ENCODE peak calls at places on chromosome 3, in nine cellular contexts. I, K, E, L, V, Y, G, R and D are unnamed samples.

GRCh38 chr3:171950373-171950772 is 89.0 kb upstream of the FNDC3B start:
- DNase-seq in I (no peak), K (peak), E (peak), L (no peak), V (peak), Y (no peak), G (peak), R (peak), D (no peak)

GRCh38 chr3:33717616-33717865 is 513 bp downstream of the CLASP2 start:
- DNase-seq in I (peak), K (peak), E (no peak), L (no peak), V (peak), Y (peak), G (peak), R (peak), D (no peak)

GRCh38 chr3:127406309-127407025 is 118.6 kb upstream of the PRR20G start:
- DNase-seq in I (no peak), K (peak), E (peak), L (no peak), V (peak), Y (peak), G (peak), R (no peak), D (no peak)

GRCh38 chr3:16122661-16123060 is 51.8 kb upstream of the GALNT15 start:
- DNase-seq in I (no peak), K (no peak), E (no peak), L (no peak), V (no peak), Y (no peak), G (no peak), R (no peak), D (no peak)

GRCh38 chr3:67661079-67661478 is 6.7 kb upstream of the SUCLG2 start:
- DNase-seq in I (no peak), K (no peak), E (no peak), L (no peak), V (peak), Y (no peak), G (no peak), R (no peak), D (no peak)

GRCh38 chr3:152097120-152097519 is 171.6 kb upstream of the MBNL1 start:
- DNase-seq in I (no peak), K (no peak), E (no peak), L (no peak), V (no peak), Y (no peak), G (no peak), R (no peak), D (no peak)

GRCh38 chr3:58568572-58569286 is 8.5 kb downstream of the FAM107A start:
- DNase-seq in I (peak), K (peak), E (peak), L (no peak), V (peak), Y (peak), G (peak), R (peak), D (peak)

GRCh38 chr3:34207826-34208225 is 409.4 kb downstream of the PDCD6IP start:
- DNase-seq in I (no peak), K (no peak), E (peak), L (no peak), V (no peak), Y (no peak), G (no peak), R (no peak), D (no peak)

GRCh38 chr3:151290673-151291072 is 12.3 kb upstream of the P2RY14 start:
- DNase-seq in I (no peak), K (peak), E (peak), L (no peak), V (peak), Y (no peak), G (no peak), R (no peak), D (no peak)

GRCh38 chr3:187368251-187368733 is at the start of gene RTP4:
- DNase-seq in I (no peak), K (no peak), E (peak), L (peak), V (peak), Y (no peak), G (no peak), R (no peak), D (peak)

GRCh38 chr3:179682681-179683080 is 29.8 kb downstream of the USP13 start:
- DNase-seq in I (no peak), K (no peak), E (no peak), L (no peak), V (no peak), Y (no peak), G (no peak), R (no peak), D (no peak)

GRCh38 chr3:187979543-187979942 is 174.4 kb upstream of the LPP start:
- DNase-seq in I (no peak), K (no peak), E (no peak), L (no peak), V (no peak), Y (no peak), G (no peak), R (no peak), D (no peak)

GRCh38 chr3:62226601-62227339 is 146.6 kb downstream of the FEZF2 start:
- DNase-seq in I (no peak), K (no peak), E (no peak), L (no peak), V (no peak), Y (no peak), G (no peak), R (no peak), D (no peak)

GRCh38 chr3:48222616-48223513 is at the start of gene CAMP:
- DNase-seq in I (no peak), K (no peak), E (peak), L (peak), V (peak), Y (no peak), G (no peak), R (no peak), D (peak)

GRCh38 chr3:52317601-52318000 is 1.5 kb downstream of the DNAH1 start:
- DNase-seq in I (peak), K (no peak), E (peak), L (no peak), V (peak), Y (peak), G (no peak), R (peak), D (peak)

GRCh38 chr3:150721285-150722130 is 17.8 kb upstream of the ERICH6 start:
- DNase-seq in I (no peak), K (peak), E (peak), L (no peak), V (peak), Y (peak), G (peak), R (peak), D (peak)

DNA sequence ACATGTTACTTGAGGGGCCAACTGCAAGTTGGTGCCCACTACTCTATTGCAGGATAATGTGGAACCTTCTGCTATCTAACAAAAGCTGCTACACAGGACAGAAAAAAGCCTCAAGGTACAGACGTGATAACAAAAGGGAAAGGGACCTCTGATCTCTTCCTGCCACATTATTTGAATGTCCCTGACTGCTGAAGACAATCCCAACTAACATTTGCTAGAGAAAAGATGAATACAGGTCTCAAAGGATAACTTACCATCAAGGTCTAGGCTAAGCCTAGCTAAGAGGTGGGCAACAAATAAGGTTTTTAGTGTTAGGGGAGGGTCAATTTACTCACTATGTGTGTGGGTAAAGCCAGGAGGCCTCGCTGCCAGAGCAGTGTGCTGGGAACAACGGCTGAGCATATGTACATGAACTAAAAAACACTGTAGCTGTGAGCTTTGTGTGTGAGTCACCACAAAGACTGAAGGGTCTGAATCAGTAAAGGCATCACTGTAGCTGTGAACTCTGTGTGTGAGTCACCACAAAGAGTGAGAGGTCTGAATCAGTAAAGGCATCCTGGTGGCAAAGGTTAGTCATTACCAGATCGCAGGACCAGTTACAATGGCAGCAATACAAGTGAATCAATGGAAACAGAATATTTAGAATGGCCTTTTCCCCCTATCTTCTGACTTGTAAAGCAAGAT is 111.7 kb downstream of the LMLN start:
- DNase-seq in I (no peak), K (peak), E (peak), L (no peak), V (peak), Y (peak), G (peak), R (no peak), D (no peak)
- TF ChIP-seq CTCF in I (no peak), K (peak), E (no peak), L (no peak), V (peak), Y (peak), G (no peak), R (peak), D (no peak)

GRCh38 chr3:11712646-11713045 is 68.9 kb upstream of the VGLL4 start:
- DNase-seq in I (no peak), K (no peak), E (no peak), L (no peak), V (no peak), Y (no peak), G (no peak), R (no peak), D (no peak)

GRCh38 chr3:11706604-11707003 is 62.9 kb upstream of the VGLL4 start:
- DNase-seq in I (no peak), K (no peak), E (no peak), L (no peak), V (no peak), Y (no peak), G (no peak), R (no peak), D (no peak)

GRCh38 chr3:11713171-11713570 is 69.5 kb upstream of the VGLL4 start:
- DNase-seq in I (no peak), K (no peak), E (no peak), L (no peak), V (no peak), Y (no peak), G (no peak), R (no peak), D (no peak)

GRCh38 chr3:11711826-11712225 is 68.1 kb upstream of the VGLL4 start:
- DNase-seq in I (no peak), K (peak), E (no peak), L (no peak), V (no peak), Y (no peak), G (no peak), R (no peak), D (no peak)

GRCh38 chr3:11709782-11710181 is 66.1 kb upstream of the VGLL4 start:
- DNase-seq in I (no peak), K (no peak), E (no peak), L (no peak), V (no peak), Y (no peak), G (no peak), R (no peak), D (no peak)
- TF ChIP-seq CTCF in I (no peak), K (no peak), E (no peak), L (no peak), V (no peak), Y (no peak), G (no peak), R (no peak), D (no peak)

GRCh38 chr3:181966387-181966786 is 254.7 kb downstream of the SOX2 start:
- DNase-seq in I (no peak), K (no peak), E (no peak), L (no peak), V (no peak), Y (no peak), G (no peak), R (no peak), D (no peak)
- TF ChIP-seq CTCF in I (no peak), K (no peak), E (no peak), L (no peak), V (no peak), Y (no peak), G (no peak), R (no peak), D (no peak)

DNA sequence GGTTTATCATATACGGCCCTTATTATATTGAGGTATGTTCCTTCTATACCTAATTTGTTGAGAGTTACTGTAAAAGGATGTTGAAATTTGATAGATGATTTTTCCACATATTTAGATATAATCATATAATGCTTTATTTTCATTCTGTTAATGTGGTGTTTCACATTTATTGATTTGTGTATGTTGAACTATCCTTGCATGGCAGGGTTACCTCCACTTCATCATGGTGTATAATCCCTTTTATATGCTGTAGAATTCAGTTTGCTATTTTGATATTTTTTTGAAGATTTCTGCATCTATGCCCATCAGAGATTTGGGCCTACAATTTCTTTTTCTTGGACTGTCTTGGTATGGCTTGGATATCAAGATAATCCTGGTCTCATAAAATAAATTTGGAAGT is 355.5 kb downstream of the EDEM1 start:
- DNase-seq in I (no peak), K (no peak), E (no peak), L (no peak), V (no peak), Y (no peak), G (no peak), R (no peak), D (no peak)
- TF ChIP-seq CTCF in I (no peak), K (no peak), E (no peak), L (no peak), V (no peak), Y (no peak), G (no peak), R (no peak), D (no peak)

GRCh38 chr3:112463250-112463649 is 36.0 kb downstream of the BTLA start:
- DNase-seq in I (no peak), K (no peak), E (no peak), L (peak), V (no peak), Y (no peak), G (no peak), R (no peak), D (peak)

GRCh38 chr3:112470791-112471190 is 28.5 kb downstream of the BTLA start:
- DNase-seq in I (no peak), K (peak), E (peak), L (no peak), V (peak), Y (no peak), G (no peak), R (no peak), D (no peak)

GRCh38 chr3:112466041-112466440 is 33.2 kb downstream of the BTLA start:
- DNase-seq in I (no peak), K (no peak), E (no peak), L (no peak), V (no peak), Y (no peak), G (no peak), R (no peak), D (no peak)

GRCh38 chr3:112464264-112464663 is 35.0 kb downstream of the BTLA start:
- DNase-seq in I (no peak), K (no peak), E (peak), L (peak), V (no peak), Y (no peak), G (no peak), R (no peak), D (peak)

GRCh38 chr3:112467584-112467983 is 31.7 kb downstream of the BTLA start:
- DNase-seq in I (no peak), K (no peak), E (no peak), L (no peak), V (no peak), Y (no peak), G (no peak), R (no peak), D (no peak)
- TF ChIP-seq CTCF in I (no peak), K (no peak), E (no peak), L (no peak), V (no peak), Y (no peak), G (no peak), R (no peak), D (no peak)

GRCh38 chr3:14113964-14114667 is 10.6 kb downstream of the CHCHD4 start:
- DNase-seq in I (no peak), K (no peak), E (no peak), L (no peak), V (no peak), Y (no peak), G (no peak), R (no peak), D (no peak)
- TF ChIP-seq CTCF in I (no peak), K (peak), E (no peak), L (no peak), V (peak), Y (peak), G (no peak), R (no peak), D (no peak)

DNA sequence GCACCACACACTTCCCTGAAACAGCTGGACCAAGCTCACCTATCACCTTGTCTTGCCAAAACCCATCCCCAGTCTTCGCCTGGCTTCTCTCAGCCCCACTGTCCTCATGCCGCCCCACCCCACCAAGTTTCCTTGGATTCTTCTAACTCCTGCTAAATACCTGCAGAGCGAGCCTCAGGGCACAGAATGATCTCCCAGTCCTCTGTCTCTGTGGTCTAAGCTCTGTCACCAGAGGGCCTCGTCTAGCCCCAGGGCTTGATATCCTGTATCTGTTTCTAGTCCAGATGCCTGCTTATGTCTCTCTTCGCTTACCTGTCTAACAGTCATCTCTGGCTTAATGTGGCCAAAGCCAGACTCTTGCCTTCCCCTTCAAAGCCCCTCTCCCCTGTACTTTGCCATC is 9.7 kb downstream of the CCDC12 start:
- DNase-seq in I (no peak), K (no peak), E (no peak), L (no peak), V (no peak), Y (peak), G (no peak), R (no peak), D (no peak)
- TF ChIP-seq CTCF in I (no peak), K (no peak), E (no peak), L (peak), V (no peak), Y (peak), G (no peak), R (no peak), D (no peak)

GRCh38 chr3:19229086-19229485 is 80.8 kb downstream of the KCNH8 start:
- DNase-seq in I (no peak), K (no peak), E (no peak), L (no peak), V (no peak), Y (no peak), G (no peak), R (no peak), D (no peak)
- TF ChIP-seq CTCF in I (no peak), K (no peak), E (no peak), L (peak), V (no peak), Y (no peak), G (no peak), R (no peak), D (no peak)

GRCh38 chr3:37694236-37694635 is 167.4 kb upstream of the CTDSPL start:
- DNase-seq in I (no peak), K (no peak), E (no peak), L (no peak), V (no peak), Y (no peak), G (no peak), R (no peak), D (no peak)
- TF ChIP-seq CTCF in I (no peak), K (no peak), E (no peak), L (no peak), V (no peak), Y (no peak), G (no peak), R (no peak), D (no peak)